ENCODE peak calls at places on chromosomes 2 and 18, in six cellular contexts. One of them, this sample, is unnamed. For H3K36me3, the result is how much of the 10 kb centered on the place peaks cover.

GRCh38 chr2:10532631-10533101 is 84.5 kb upstream of the ODC1 start:
- DNase-seq in GM23248: peak
- DNase-seq in sigmoid colon: no peak
- DNase-seq in thoracic aorta: no peak
- DNase-seq in endodermal cell: peak
- DNase-seq in uterus: no peak
- DNase-seq in this sample: no peak

GRCh38 chr2:63692002-63692606 is 103.3 kb downstream of the MDH1 start:
- DNase-seq in sigmoid colon: no peak
- DNase-seq in GM23248: peak
- DNase-seq in thoracic aorta: no peak
- DNase-seq in uterus: no peak
- DNase-seq in endodermal cell: no peak
- DNase-seq in this sample: peak

GRCh38 chr2:68709421-68709911 is 25.1 kb upstream of the ARHGAP25 start:
- DNase-seq in sigmoid colon: no peak
- DNase-seq in endodermal cell: peak
- DNase-seq in uterus: no peak
- DNase-seq in thoracic aorta: no peak
- DNase-seq in GM23248: peak
- DNase-seq in this sample: peak

GRCh38 chr2:160238392-160238791 is 38.3 kb upstream of the ITGB6 start:
- DNase-seq in uterus: no peak
- DNase-seq in GM23248: no peak
- DNase-seq in thoracic aorta: no peak
- DNase-seq in endodermal cell: no peak
- DNase-seq in sigmoid colon: no peak
- DNase-seq in this sample: no peak

GRCh38 chr18:3411854-3412268 is 38.1 kb upstream of the TGIF1 start:
- DNase-seq in thoracic aorta: no peak
- DNase-seq in endodermal cell: peak
- DNase-seq in uterus: peak
- DNase-seq in sigmoid colon: no peak
- DNase-seq in GM23248: peak
- DNase-seq in this sample: no peak

GRCh38 chr18:50401888-50402287 is 27.0 kb downstream of the SKA1 start:
- DNase-seq in sigmoid colon: no peak
- DNase-seq in endodermal cell: peak
- DNase-seq in thoracic aorta: no peak
- DNase-seq in uterus: no peak
- DNase-seq in GM23248: peak
- DNase-seq in this sample: peak

GRCh38 chr2:188979119-188979729 is 5.1 kb downstream of the COL3A1 start:
- DNase-seq in GM23248: no peak
- DNase-seq in thoracic aorta: no peak
- DNase-seq in endodermal cell: no peak
- DNase-seq in uterus: no peak
- DNase-seq in sigmoid colon: no peak
- DNase-seq in this sample: peak

GRCh38 chr2:98388601-98389247 is 42.5 kb downstream of the CNGA3 start:
- DNase-seq in thoracic aorta: no peak
- DNase-seq in uterus: no peak
- DNase-seq in sigmoid colon: no peak
- DNase-seq in endodermal cell: peak
- DNase-seq in GM23248: no peak
- DNase-seq in this sample: no peak

GRCh38 chr2:177489719-177490301 is 97.2 kb downstream of the AGPS start:
- DNase-seq in sigmoid colon: no peak
- DNase-seq in uterus: no peak
- DNase-seq in thoracic aorta: no peak
- DNase-seq in endodermal cell: no peak
- DNase-seq in GM23248: peak
- DNase-seq in this sample: no peak

GRCh38 chr2:209629622-209630021 is 142.0 kb upstream of the UNC80 start:
- DNase-seq in thoracic aorta: no peak
- DNase-seq in uterus: no peak
- DNase-seq in endodermal cell: no peak
- DNase-seq in GM23248: peak
- DNase-seq in sigmoid colon: no peak
- DNase-seq in this sample: no peak

GRCh38 chr2:61538920-61539559 is 884 bp upstream of the XPO1 start:
- DNase-seq in sigmoid colon: peak
- DNase-seq in GM23248: peak
- DNase-seq in endodermal cell: no peak
- DNase-seq in thoracic aorta: no peak
- DNase-seq in uterus: peak
- DNase-seq in this sample: no peak

GRCh38 chr18:26655614-26656400 is 107.5 kb upstream of the KCTD1 start:
- DNase-seq in GM23248: peak
- DNase-seq in sigmoid colon: peak
- DNase-seq in thoracic aorta: no peak
- DNase-seq in endodermal cell: peak
- DNase-seq in uterus: peak
- DNase-seq in this sample: peak

GRCh38 chr2:166167451-166167850 is 39.6 kb upstream of the SCN1A start:
- DNase-seq in sigmoid colon: no peak
- DNase-seq in uterus: no peak
- DNase-seq in GM23248: no peak
- DNase-seq in thoracic aorta: no peak
- DNase-seq in endodermal cell: no peak
- DNase-seq in this sample: peak

GRCh38 chr2:200466703-200467418 is 43.0 kb downstream of the KCTD18 start:
- DNase-seq in GM23248: peak
- DNase-seq in sigmoid colon: peak
- DNase-seq in uterus: peak
- DNase-seq in endodermal cell: no peak
- DNase-seq in thoracic aorta: no peak
- DNase-seq in this sample: no peak
- H3K27ac ChIP-seq in GM23248: peak
- H3K27ac ChIP-seq in sigmoid colon: peak
- H3K27ac ChIP-seq in uterus: peak
- H3K27ac ChIP-seq in endodermal cell: no peak
- H3K27ac ChIP-seq in thoracic aorta: peak
- H3K27ac ChIP-seq in this sample: no peak

DNA sequence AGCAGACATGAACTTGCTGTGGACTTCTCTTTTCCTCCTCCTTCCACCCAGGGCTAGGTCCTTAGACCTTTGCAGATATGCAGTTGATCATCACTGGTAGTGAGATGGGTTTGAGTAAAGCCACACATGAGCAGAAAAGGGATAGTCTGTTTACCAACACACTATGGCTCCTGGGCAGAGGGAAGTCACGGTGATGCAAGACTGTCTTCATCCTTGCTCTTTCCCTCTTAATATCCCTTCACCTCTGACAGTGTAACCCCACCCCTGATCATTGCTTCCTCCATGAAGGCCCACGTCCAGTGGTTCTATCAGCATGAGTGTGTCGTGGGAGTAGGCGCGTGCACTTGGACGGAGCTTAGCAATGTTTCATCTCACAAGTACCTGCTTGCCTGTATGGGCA is 188.7 kb downstream of the SMAD7 start:
- DNase-seq in sigmoid colon: no peak
- DNase-seq in uterus: no peak
- DNase-seq in GM23248: no peak
- DNase-seq in endodermal cell: no peak
- DNase-seq in thoracic aorta: no peak
- DNase-seq in this sample: no peak
- H3K36me3 ChIP-seq in sigmoid colon: under half
- H3K36me3 ChIP-seq in uterus: under half
- H3K36me3 ChIP-seq in GM23248: under half
- H3K36me3 ChIP-seq in endodermal cell: under half
- H3K36me3 ChIP-seq in thoracic aorta: under half
- H3K36me3 ChIP-seq in this sample: half or more

GRCh38 chr2:109702250-109702985 is 88.3 kb downstream of the SOWAHC start:
- DNase-seq in endodermal cell: no peak
- DNase-seq in GM23248: peak
- DNase-seq in uterus: no peak
- DNase-seq in sigmoid colon: peak
- DNase-seq in thoracic aorta: no peak
- DNase-seq in this sample: peak
- H3K27ac ChIP-seq in endodermal cell: no peak
- H3K27ac ChIP-seq in GM23248: peak
- H3K27ac ChIP-seq in uterus: no peak
- H3K27ac ChIP-seq in sigmoid colon: no peak
- H3K27ac ChIP-seq in thoracic aorta: no peak
- H3K27ac ChIP-seq in this sample: peak

DNA sequence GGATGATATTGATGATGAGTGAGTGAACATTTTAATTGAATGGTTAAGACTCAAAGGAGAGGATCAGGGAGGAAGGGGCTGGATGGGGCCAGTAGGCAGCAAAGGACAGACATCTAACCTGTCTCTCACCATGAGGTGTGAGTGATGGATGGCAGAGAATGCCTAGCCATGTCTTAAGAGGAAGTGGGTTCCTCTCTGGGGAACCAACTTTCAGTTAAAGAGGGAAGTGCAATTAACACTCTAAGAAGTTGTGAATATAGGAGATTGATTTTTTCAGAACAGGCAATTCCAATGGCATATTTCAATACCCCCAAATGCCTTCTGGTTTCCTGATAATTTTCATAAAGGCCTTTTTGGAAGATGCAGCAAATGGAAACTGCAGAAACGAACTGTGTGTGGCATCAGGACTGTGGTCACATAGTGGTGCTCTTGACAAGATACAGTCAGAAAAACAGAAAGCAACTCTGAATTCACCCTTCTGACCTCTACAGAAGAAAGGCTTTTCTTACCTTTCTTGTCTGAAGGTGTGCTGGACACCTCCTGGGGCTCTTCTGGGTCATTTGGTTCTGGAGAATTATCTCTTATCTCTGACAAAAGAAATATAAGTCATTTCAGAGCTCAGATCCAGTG is 10.2 kb downstream of the SP110 start:
- DNase-seq in endodermal cell: no peak
- DNase-seq in sigmoid colon: no peak
- DNase-seq in GM23248: no peak
- DNase-seq in uterus: no peak
- DNase-seq in thoracic aorta: no peak
- DNase-seq in this sample: no peak
- H3K36me3 ChIP-seq in endodermal cell: under half
- H3K36me3 ChIP-seq in sigmoid colon: half or more
- H3K36me3 ChIP-seq in GM23248: under half
- H3K36me3 ChIP-seq in uterus: under half
- H3K36me3 ChIP-seq in thoracic aorta: half or more
- H3K36me3 ChIP-seq in this sample: half or more

DNA sequence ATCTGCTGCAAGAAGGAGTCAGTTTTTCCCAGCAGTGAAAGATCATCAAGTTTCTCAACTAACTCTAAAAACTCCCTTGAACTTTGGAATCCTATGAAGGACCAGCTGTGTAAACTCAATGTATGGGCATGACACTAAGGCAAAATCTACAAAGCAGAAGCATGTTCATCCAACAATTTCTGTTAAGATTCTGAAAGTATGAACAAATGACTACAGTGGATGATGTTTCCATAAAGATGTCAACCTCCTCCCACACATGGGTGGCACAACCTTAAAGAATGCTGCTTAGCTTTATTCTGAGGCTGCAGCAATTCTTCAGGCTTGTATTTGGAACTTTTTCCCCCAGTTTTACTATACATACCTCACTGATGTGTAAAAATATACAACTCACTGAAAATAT is 47.2 kb downstream of the WDR33 start:
- DNase-seq in thoracic aorta: no peak
- DNase-seq in uterus: no peak
- DNase-seq in GM23248: peak
- DNase-seq in endodermal cell: no peak
- DNase-seq in sigmoid colon: no peak
- DNase-seq in this sample: no peak
- H3K27ac ChIP-seq in thoracic aorta: no peak
- H3K27ac ChIP-seq in uterus: no peak
- H3K27ac ChIP-seq in GM23248: peak
- H3K27ac ChIP-seq in endodermal cell: no peak
- H3K27ac ChIP-seq in sigmoid colon: no peak
- H3K27ac ChIP-seq in this sample: no peak

GRCh38 chr2:86455181-86455580 is 14.0 kb downstream of the KDM3A start:
- DNase-seq in endodermal cell: no peak
- DNase-seq in uterus: no peak
- DNase-seq in GM23248: no peak
- DNase-seq in sigmoid colon: no peak
- DNase-seq in thoracic aorta: no peak
- DNase-seq in this sample: no peak
- H3K36me3 ChIP-seq in endodermal cell: half or more
- H3K36me3 ChIP-seq in uterus: under half
- H3K36me3 ChIP-seq in GM23248: half or more
- H3K36me3 ChIP-seq in sigmoid colon: under half
- H3K36me3 ChIP-seq in thoracic aorta: under half
- H3K36me3 ChIP-seq in this sample: half or more

GRCh38 chr2:109209412-109209811 is 80.4 kb downstream of the SH3RF3 start:
- DNase-seq in thoracic aorta: no peak
- DNase-seq in uterus: no peak
- DNase-seq in endodermal cell: no peak
- DNase-seq in GM23248: peak
- DNase-seq in sigmoid colon: peak
- DNase-seq in this sample: no peak
- H3K27ac ChIP-seq in thoracic aorta: peak
- H3K27ac ChIP-seq in uterus: peak
- H3K27ac ChIP-seq in endodermal cell: no peak
- H3K27ac ChIP-seq in GM23248: peak
- H3K27ac ChIP-seq in sigmoid colon: no peak
- H3K27ac ChIP-seq in this sample: no peak

GRCh38 chr2:215352602-215353001 is 40.7 kb downstream of the ATIC start:
- DNase-seq in sigmoid colon: no peak
- DNase-seq in thoracic aorta: no peak
- DNase-seq in GM23248: peak
- DNase-seq in uterus: no peak
- DNase-seq in endodermal cell: no peak
- DNase-seq in this sample: no peak

DNA sequence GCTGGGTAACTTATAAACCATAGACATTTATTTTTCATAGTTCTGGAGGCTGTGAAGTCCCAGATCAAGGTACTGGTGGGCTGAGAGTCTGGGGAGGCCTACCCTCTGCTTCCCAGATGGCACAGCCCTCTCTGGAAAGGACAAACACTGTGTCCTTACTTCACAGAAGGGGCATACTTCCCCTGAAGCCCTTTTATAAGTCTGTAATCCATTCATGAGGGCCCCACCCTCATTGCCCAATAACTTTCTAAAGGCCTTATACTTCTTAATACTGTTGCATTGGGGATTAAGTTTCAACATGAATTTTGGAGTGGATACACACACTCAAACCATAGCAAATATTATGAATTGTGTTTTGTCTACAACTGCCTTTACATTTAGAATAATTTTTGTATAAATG is 36.0 kb downstream of the ATIC start:
- DNase-seq in uterus: no peak
- DNase-seq in GM23248: peak
- DNase-seq in thoracic aorta: no peak
- DNase-seq in sigmoid colon: no peak
- DNase-seq in endodermal cell: no peak
- DNase-seq in this sample: no peak
- H3K36me3 ChIP-seq in uterus: under half
- H3K36me3 ChIP-seq in GM23248: half or more
- H3K36me3 ChIP-seq in thoracic aorta: under half
- H3K36me3 ChIP-seq in sigmoid colon: under half
- H3K36me3 ChIP-seq in endodermal cell: half or more
- H3K36me3 ChIP-seq in this sample: half or more

GRCh38 chr2:229199267-229199666 is 71.8 kb downstream of the PID1 start:
- DNase-seq in endodermal cell: no peak
- DNase-seq in sigmoid colon: no peak
- DNase-seq in thoracic aorta: no peak
- DNase-seq in uterus: no peak
- DNase-seq in GM23248: no peak
- DNase-seq in this sample: no peak
- H3K27ac ChIP-seq in endodermal cell: no peak
- H3K27ac ChIP-seq in sigmoid colon: no peak
- H3K27ac ChIP-seq in thoracic aorta: no peak
- H3K27ac ChIP-seq in uterus: no peak
- H3K27ac ChIP-seq in GM23248: no peak
- H3K27ac ChIP-seq in this sample: no peak

This sample was measured in SJSA1.